ENCODE peak calls at places on chromosomes 2 and 18, in four cellular contexts. I, B, Z and J are unnamed samples. For H3K27me3, the result is how much of the 10 kb centered on the place peaks cover.

GRCh38 chr2:48339451-48339850 is 190.5 kb upstream of the STON1 start:
- DNase-seq in B (no peak), I (no peak), Z (peak), J (no peak)

GRCh38 chr18:8776544-8776943 is 71.2 kb downstream of the MTCL1 start:
- DNase-seq in Z (no peak), I (no peak), B (no peak), J (no peak)

GRCh38 chr2:119719261-119719627 is 40.2 kb downstream of the TMEM177 start:
- DNase-seq in Z (no peak), I (no peak), B (no peak), J (no peak)

GRCh38 chr2:166388488-166389070 is 12.8 kb upstream of the SCN9A start:
- DNase-seq in Z (no peak), B (no peak), I (no peak), J (no peak)

GRCh38 chr2:73877071-73877802 is 15.6 kb upstream of the ACTG2 start:
- DNase-seq in Z (no peak), B (no peak), I (no peak), J (no peak)

GRCh38 chr2:149329068-149329467 is 1.3 kb upstream of the LYPD6 start:
- DNase-seq in B (no peak), Z (peak), I (no peak), J (no peak)

GRCh38 chr2:7773974-7774365 is 856.8 kb downstream of the RNF144A start:
- DNase-seq in I (no peak), Z (no peak), B (no peak), J (no peak)

GRCh38 chr2:88099798-88100488 is 27.9 kb downstream of the FABP1 start:
- DNase-seq in I (peak), B (no peak), Z (peak), J (no peak)

GRCh38 chr18:59961086-59961485 is 61.3 kb downstream of the PMAIP1 start:
- DNase-seq in B (no peak), Z (no peak), I (no peak), J (no peak)

GRCh38 chr2:230650585-230651137 is 62.0 kb upstream of the CAB39 start:
- DNase-seq in Z (no peak), B (no peak), I (peak), J (no peak)

GRCh38 chr2:149132303-149132702 is 93.8 kb downstream of the LYPD6B start:
- DNase-seq in Z (no peak), I (no peak), B (no peak), J (no peak)

GRCh38 chr2:134371041-134371440 is 117.2 kb downstream of the MGAT5 start:
- DNase-seq in Z (no peak), B (no peak), I (no peak), J (peak)

GRCh38 chr2:98416760-98417159 is 27.9 kb upstream of the INPP4A start:
- DNase-seq in I (no peak), B (no peak), Z (no peak), J (no peak)

GRCh38 chr2:153595939-153596338 is 117.4 kb upstream of the RPRM start:
- DNase-seq in Z (peak), B (no peak), I (peak), J (no peak)

GRCh38 chr2:148122788-148123187 is 101.9 kb downstream of the MBD5 start:
- DNase-seq in Z (peak), I (no peak), B (no peak), J (no peak)

GRCh38 chr2:27588308-27588707 is 5.5 kb downstream of the ZNF512 start:
- DNase-seq in Z (no peak), B (no peak), I (no peak), J (no peak)

GRCh38 chr2:48332286-48332685 is 197.7 kb upstream of the STON1 start:
- DNase-seq in Z (no peak), I (no peak), B (no peak), J (no peak)

GRCh38 chr2:239107936-239108335 is 260.1 kb downstream of the TWIST2 start:
- DNase-seq in Z (no peak), B (no peak), I (no peak), J (no peak)

GRCh38 chr2:237149425-237149824 is 63.7 kb downstream of the COPS8 start:
- DNase-seq in I (no peak), Z (no peak), B (peak), J (no peak)

GRCh38 chr2:149572102-149572953 is 15.2 kb downstream of the MMADHC start:
- DNase-seq in I (no peak), Z (no peak), B (no peak), J (no peak)

GRCh38 chr18:79489900-79490592 is 94.3 kb downstream of the NFATC1 start:
- DNase-seq in B (peak), Z (no peak), I (no peak), J (no peak)

GRCh38 chr18:37572736-37573135 is 7.1 kb upstream of the CELF4 start:
- DNase-seq in Z (no peak), B (no peak), I (no peak), J (no peak)

GRCh38 chr2:28225472-28225915 is 167.2 kb upstream of the FOSL2 start:
- DNase-seq in I (no peak), B (no peak), Z (no peak), J (no peak)

GRCh38 chr2:178418426-178418825 is 32.5 kb downstream of the PRKRA start:
- DNase-seq in I (no peak), Z (peak), B (no peak), J (no peak)

GRCh38 chr2:48176876-48177275 is 270.6 kb upstream of the FBXO11 start:
- DNase-seq in Z (no peak), I (no peak), B (no peak), J (no peak)

GRCh38 chr18:6476880-6477279 is 62.2 kb upstream of the L3MBTL4 start:
- DNase-seq in B (no peak), I (no peak), Z (peak), J (no peak)

GRCh38 chr2:213185147-213185822 is 33.9 kb upstream of the IKZF2 start:
- DNase-seq in B (no peak), I (no peak), Z (no peak), J (no peak)

GRCh38 chr2:187435756-187436155 is 12.3 kb downstream of the CALCRL start:
- DNase-seq in B (no peak), I (no peak), Z (no peak), J (no peak)

DNA sequence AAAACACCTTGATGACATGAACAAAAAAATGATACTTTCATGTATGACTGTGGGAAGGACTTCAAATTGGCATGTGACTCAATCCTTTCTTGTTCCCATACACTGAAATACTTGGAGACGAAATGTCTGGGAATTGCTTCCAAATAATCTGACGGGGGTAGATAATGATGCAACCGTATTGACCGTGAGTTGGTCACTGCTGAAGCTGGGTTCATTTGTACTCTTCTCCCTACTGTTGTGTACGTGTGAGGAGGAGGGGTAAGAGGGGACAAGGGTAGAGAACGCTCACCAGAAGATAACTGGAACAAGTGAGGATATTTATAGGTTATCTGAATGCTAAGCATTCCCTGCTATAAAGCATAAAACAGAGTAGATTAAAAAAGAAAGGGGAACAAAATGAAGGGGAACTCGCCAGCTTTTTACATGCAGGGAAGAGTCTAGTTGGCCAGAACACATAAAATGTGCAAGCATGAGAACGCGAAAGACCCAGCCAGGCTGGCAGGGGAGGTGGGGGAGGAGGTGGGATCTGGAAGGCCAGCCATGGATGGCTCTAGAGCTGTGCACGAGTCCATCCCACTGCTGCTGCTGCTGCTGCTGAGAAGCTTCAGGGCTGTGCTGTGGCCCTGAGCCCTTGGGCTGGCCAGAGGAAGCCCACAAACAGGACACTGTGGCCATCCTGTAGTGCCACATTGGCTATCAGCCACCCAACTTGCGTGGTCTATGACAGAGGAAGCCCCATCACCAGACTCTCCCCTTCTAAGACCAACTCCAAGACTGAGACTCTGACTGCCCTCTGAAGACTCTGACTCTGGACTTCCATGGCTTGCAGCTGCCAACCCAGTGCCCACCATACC is 15.2 kb upstream of the CETN1 start:
- DNase-seq in I (no peak), B (no peak), Z (no peak), J (no peak)
- H3K27me3 ChIP-seq in I (under half), B (under half), Z (half or more), J (under half)

GRCh38 chr2:136112317-136112891 is 5.5 kb downstream of the CXCR4 start:
- DNase-seq in B (no peak), Z (no peak), I (peak), J (no peak)

GRCh38 chr2:136114392-136114791 is 3.6 kb downstream of the CXCR4 start:
- DNase-seq in Z (no peak), B (no peak), I (no peak), J (no peak)

GRCh38 chr2:136115183-136115751 is 2.7 kb downstream of the CXCR4 start:
- DNase-seq in I (no peak), B (no peak), Z (no peak), J (no peak)

GRCh38 chr2:136113767-136114070 is 4.2 kb downstream of the CXCR4 start:
- DNase-seq in B (no peak), Z (no peak), I (no peak), J (no peak)

DNA sequence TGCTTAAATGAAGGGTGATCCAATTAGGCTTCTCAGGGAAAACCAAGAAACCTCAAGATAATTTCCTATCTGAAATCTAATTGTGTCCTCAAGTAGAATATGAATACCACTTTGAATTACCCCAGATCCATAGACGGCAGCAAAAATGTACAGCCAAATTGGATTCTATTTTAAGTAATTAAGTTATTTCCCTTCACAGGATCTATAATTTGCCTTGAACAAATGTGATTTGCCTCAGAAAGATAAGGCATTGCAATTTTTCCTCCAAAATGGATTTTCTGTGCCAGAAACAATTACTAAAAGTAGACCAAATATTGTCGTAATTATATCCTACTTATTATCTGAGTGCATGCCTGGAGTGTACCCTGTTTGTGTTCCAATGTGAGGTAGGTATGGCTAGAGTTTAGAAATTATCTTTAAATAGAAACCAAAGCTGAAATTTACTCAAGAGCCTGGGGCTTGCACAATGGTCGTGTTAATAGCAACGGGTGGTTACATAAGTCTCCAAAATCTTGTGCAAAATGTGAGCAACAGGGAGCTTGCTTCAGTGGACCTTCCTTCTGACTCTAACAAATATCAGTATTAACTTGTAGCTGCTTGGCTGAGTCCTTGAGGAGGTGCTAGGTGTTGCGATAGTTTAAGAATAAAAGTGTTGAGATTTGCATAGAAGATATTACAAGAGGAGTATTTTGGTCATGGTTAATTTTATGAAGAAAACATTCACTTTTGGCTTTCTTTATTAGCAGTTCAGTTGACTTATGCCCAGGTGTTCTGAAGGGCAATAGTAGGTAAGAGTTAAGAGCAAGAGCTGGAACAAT is 4.8 kb downstream of the CXCR4 start:
- DNase-seq in I (no peak), Z (no peak), B (no peak), J (no peak)
- H3K27me3 ChIP-seq in I (under half), Z (half or more), B (under half), J (under half)

GRCh38 chr2:96116879-96117533 is 635 bp upstream of the ADRA2B start:
- DNase-seq in B (peak), I (peak), Z (peak), J (no peak)
- H3K27me3 ChIP-seq in B (under half), I (half or more), Z (under half), J (under half)

GRCh38 chr2:216634317-216635148 is 1.3 kb downstream of the IGFBP2 start:
- DNase-seq in Z (no peak), B (no peak), I (peak), J (no peak)

GRCh38 chr2:216635701-216636541 is 2.7 kb downstream of the IGFBP2 start:
- DNase-seq in B (no peak), I (peak), Z (no peak), J (no peak)

GRCh38 chr2:216636570-216637450 is 3.6 kb downstream of the IGFBP2 start:
- DNase-seq in Z (peak), I (peak), B (peak), J (no peak)

GRCh38 chr2:216635171-216635570 is 2.0 kb downstream of the IGFBP2 start:
- DNase-seq in Z (no peak), I (peak), B (no peak), J (no peak)

DNA sequence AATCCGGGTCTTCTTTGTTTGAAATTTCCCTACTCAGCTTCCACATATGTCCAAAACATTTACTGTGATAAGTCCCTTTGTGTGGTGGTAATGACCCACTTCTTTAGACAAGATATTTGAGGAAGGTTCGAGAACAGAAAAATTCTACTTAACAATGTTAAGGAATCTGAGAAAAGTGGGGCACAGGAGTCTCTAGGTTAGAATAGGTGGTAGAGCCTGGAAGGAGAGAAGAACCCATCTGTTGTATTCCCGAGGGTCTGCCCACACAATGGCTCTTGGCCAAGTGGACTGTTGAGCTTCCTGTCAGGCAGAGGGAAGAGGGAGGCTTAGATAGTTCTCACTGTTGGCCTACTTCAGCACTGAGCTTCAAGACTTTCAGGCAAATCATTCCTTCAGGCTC is 4.3 kb downstream of the IGFBP2 start:
- DNase-seq in B (no peak), Z (no peak), I (no peak), J (no peak)
- H3K27me3 ChIP-seq in B (under half), Z (under half), I (under half), J (under half)

DNA sequence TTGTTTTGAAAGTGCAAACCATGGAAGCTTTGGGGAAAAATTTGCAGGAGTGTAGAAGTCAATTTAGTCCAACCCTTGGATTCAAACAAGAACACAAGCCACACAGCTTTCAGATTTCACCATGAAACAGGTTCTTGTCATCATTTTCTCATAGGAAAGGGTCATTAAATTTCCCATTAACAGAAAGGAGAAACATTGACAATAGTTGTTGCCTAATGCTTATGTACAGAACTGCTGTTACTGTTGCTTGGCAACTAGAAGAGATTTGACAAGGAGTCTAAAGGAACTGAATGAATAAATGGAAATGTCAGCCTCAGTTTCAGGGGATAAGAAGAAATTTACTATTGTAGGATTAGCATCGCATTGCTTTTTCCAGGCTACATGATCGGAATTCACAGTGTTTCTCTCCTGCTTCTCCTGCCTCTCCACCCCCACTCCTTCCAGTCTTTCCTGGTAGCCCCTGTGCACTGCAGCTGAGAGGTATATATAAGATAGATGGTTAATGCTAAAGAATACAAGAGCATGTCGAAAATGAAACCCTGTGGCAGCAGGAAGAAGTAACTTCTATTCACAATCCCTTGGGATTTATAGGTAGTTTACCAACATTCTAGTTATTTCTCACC is 90.3 kb downstream of the SPATS2L start:
- DNase-seq in B (no peak), I (no peak), Z (peak), J (no peak)
- H3K27me3 ChIP-seq in B (under half), I (under half), Z (under half), J (under half)

DNA sequence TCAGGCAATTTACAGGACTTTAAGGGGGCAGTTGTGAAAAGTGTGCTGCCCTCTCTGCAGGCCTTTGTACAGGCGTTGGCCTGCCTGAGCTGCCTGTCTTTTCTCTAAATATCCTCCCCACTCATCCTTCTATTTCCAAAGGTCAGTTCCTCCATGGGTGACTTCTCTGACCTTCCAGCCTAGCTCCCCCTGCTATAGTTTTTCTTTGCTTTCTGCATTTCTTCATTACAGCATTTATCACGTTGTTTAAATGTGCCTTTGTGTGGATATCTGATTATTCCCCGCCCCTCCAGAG is 2.4 kb downstream of the SGPP2 start:
- DNase-seq in B (no peak), Z (no peak), I (no peak), J (no peak)
- H3K27me3 ChIP-seq in B (under half), Z (half or more), I (half or more), J (under half)